ENCODE peak calls at places on chromosomes 5 and 9, in seven cellular contexts. B is CD4-positive, CD25-positive, alpha-beta regulatory T cell; J is upper lobe of right lung; Y is effector memory CD4-positive, alpha-beta T cell; D is A549; C is heart right ventricle; O is endodermal cell. A is an unnamed sample. For H3K4me1, the result is how much of the 10 kb centered on the place peaks cover.

GRCh38 chr9:111118256-111118950 is 80.1 kb upstream of the LPAR1 start:
- DNase-seq in B (no peak), J (no peak), Y (no peak), D (no peak), C (no peak), O (no peak), A (no peak)

GRCh38 chr5:33258553-33258952 is 182.2 kb upstream of the TARS1 start:
- DNase-seq in B (no peak), J (no peak), Y (no peak), D (no peak), C (no peak), O (no peak), A (no peak)

GRCh38 chr5:14428302-14429081 is 153.1 kb upstream of the OTULINL start:
- DNase-seq in B (no peak), J (no peak), Y (no peak), D (no peak), C (no peak), O (no peak), A (no peak)

GRCh38 chr5:157232706-157233105 is 33.2 kb upstream of the CYFIP2 start:
- DNase-seq in B (no peak), J (no peak), Y (no peak), D (no peak), C (no peak), O (no peak), A (no peak)

GRCh38 chr9:615756-616155 is 225.7 kb upstream of the DMRT1 start:
- DNase-seq in B (no peak), J (no peak), Y (no peak), D (no peak), C (no peak), O (no peak), A (no peak)

GRCh38 chr9:124617477-124618141 is 110.4 kb upstream of the NR5A1 start:
- DNase-seq in B (peak), J (peak), Y (peak), D (peak), C (peak), O (peak), A (peak)

GRCh38 chr5:3122216-3122615 is 370.7 kb upstream of the IRX2 start:
- DNase-seq in B (no peak), J (no peak), Y (no peak), D (no peak), C (no peak), O (no peak), A (no peak)

GRCh38 chr5:172788771-172789686 is 18.0 kb upstream of the DUSP1 start:
- DNase-seq in B (no peak), J (peak), Y (no peak), D (no peak), C (peak), O (peak), A (no peak)

GRCh38 chr5:135591277-135591676 is 12.5 kb upstream of the CXCL14 start:
- DNase-seq in B (no peak), J (no peak), Y (no peak), D (no peak), C (no peak), O (no peak), A (no peak)

GRCh38 chr5:132271251-132272246 is 14.1 kb downstream of the PDLIM4 start:
- DNase-seq in B (peak), J (no peak), Y (no peak), D (no peak), C (peak), O (peak), A (no peak)

GRCh38 chr9:112377684-112378344 is 2.1 kb upstream of the HSDL2 start:
- DNase-seq in B (no peak), J (no peak), Y (no peak), D (no peak), C (no peak), O (no peak), A (no peak)

GRCh38 chr5:96961053-96961452 is 25.2 kb downstream of the LNPEP start:
- DNase-seq in B (peak), J (no peak), Y (no peak), D (no peak), C (no peak), O (no peak), A (no peak)

GRCh38 chr5:32794086-32794485 is 83.0 kb downstream of the NPR3 start:
- DNase-seq in B (no peak), J (no peak), Y (no peak), D (no peak), C (no peak), O (peak), A (no peak)

GRCh38 chr9:83280259-83280658 is 217.3 kb upstream of the RASEF start:
- DNase-seq in B (no peak), J (no peak), Y (no peak), D (no peak), C (no peak), O (no peak), A (no peak)

GRCh38 chr5:124570285-124571035 is 176.0 kb downstream of the ZNF608 start:
- DNase-seq in B (no peak), J (no peak), Y (no peak), D (no peak), C (no peak), O (no peak), A (no peak)

GRCh38 chr5:14996997-14997396 is 125.4 kb upstream of the ANKH start:
- DNase-seq in B (peak), J (no peak), Y (no peak), D (no peak), C (no peak), O (no peak), A (no peak)

GRCh38 chr9:133935328-133936040 is 56.6 kb downstream of the VAV2 start:
- DNase-seq in B (no peak), J (no peak), Y (no peak), D (no peak), C (peak), O (no peak), A (no peak)

GRCh38 chr5:81232449-81233079 is 558 bp upstream of the CKMT2 start:
- DNase-seq in B (no peak), J (no peak), Y (no peak), D (no peak), C (peak), O (no peak), A (no peak)

GRCh38 chr5:104513194-104513602 is 950.6 kb upstream of the NUDT12 start:
- DNase-seq in B (no peak), J (no peak), Y (no peak), D (no peak), C (no peak), O (no peak), A (no peak)

GRCh38 chr5:43425965-43426364 is 13.8 kb upstream of the CCL28 start:
- DNase-seq in B (no peak), J (no peak), Y (no peak), D (no peak), C (no peak), O (no peak), A (no peak)

GRCh38 chr5:43038523-43038989 is 1.6 kb downstream of the ANXA2R start:
- DNase-seq in B (peak), J (no peak), Y (no peak), D (no peak), C (no peak), O (no peak), A (peak)

DNA sequence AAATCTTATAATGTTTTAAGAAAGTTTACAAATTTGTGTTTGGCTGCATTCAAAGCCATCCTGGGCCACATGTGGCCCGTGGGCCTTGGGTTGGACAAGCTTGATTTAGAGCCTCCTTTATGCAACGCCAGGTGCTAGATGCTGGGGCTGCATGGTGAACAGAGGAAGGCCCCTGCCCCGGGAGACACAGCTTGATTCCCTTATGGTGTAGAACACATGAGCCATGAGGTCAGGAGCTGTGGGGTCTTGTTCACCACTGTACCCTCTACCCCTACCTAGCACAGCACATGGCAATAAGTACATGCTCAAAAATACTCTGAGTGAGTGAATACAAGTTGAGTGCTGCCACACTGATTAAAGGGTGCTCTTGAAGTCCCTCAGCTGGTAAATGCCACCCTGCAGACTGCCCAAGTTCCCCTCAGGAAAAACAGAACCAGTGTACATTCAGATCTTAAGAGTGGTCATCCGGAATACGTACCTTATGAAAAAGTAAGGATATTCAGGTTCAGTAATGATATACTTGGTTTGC is 71.9 kb downstream of the ARRDC3 start:
- DNase-seq in B (no peak), J (no peak), Y (no peak), D (no peak), C (no peak), O (no peak), A (no peak)
- H3K4me1 ChIP-seq in B (under half), J (under half), Y (under half), D (half or more), C (under half), O (under half), A (under half)

GRCh38 chr9:137149942-137150484 is 11.1 kb downstream of the GRIN1 start:
- DNase-seq in B (no peak), J (no peak), Y (no peak), D (peak), C (no peak), O (no peak), A (no peak)

GRCh38 chr9:137148242-137148641 is 9.3 kb downstream of the GRIN1 start:
- DNase-seq in B (no peak), J (no peak), Y (no peak), D (no peak), C (no peak), O (no peak), A (no peak)

GRCh38 chr9:137149367-137149766 is 10.4 kb downstream of the GRIN1 start:
- DNase-seq in B (no peak), J (no peak), Y (no peak), D (no peak), C (no peak), O (no peak), A (no peak)

GRCh38 chr9:137148661-137149060 is 9.7 kb downstream of the GRIN1 start:
- DNase-seq in B (no peak), J (no peak), Y (no peak), D (no peak), C (no peak), O (no peak), A (no peak)

GRCh38 chr9:137150485-137151060 is 11.6 kb downstream of the GRIN1 start:
- DNase-seq in B (no peak), J (no peak), Y (no peak), D (no peak), C (no peak), O (peak), A (no peak)
- H3K4me1 ChIP-seq in B (under half), J (under half), Y (under half), D (under half), C (under half), O (under half), A (under half)

GRCh38 chr5:73631500-73631899 is 5.5 kb downstream of the ARHGEF28 start:
- DNase-seq in B (no peak), J (no peak), Y (no peak), D (no peak), C (no peak), O (no peak), A (no peak)
- H3K4me1 ChIP-seq in B (under half), J (under half), Y (under half), D (under half), C (under half), O (under half), A (under half)

GRCh38 chr5:179818746-179819295 is 1.9 kb upstream of the SQSTM1 start:
- DNase-seq in B (peak), J (peak), Y (peak), D (peak), C (peak), O (peak), A (peak)
- H3K4me1 ChIP-seq in B (half or more), J (under half), Y (under half), D (under half), C (half or more), O (under half), A (under half)

DNA sequence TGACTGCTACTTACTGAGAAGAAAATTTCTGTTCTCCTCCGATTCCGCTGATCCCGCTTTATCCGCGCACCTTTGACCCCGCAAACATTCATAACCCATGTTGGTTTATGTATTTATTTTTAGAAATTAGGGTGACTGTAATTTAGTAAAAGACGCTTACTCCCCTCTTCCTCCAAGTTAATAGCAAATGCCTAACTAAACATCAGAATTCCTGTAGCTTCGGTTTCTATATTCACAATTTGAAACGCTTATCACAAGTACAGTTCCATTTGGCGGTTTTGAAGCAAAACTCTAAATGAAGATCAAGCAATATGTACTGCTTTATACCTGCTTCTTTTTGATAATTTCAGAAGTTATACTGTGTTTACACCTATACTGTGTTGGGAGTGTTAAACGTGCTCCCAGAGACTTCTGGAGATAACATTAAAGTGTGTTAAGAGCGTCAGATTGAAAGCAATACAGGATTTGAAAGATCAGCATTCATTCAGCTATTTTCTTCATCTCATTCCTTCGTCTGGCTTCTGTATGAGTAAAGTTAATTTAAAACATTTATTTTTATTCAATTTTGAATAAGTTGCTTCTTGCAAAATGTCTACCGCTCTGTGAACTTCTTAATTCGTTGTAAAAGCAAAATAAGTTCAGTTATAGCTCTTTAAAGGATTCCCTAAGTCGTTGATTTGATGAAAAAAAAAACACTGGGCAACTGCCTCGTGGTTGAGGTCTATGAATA is 2.4 kb downstream of the PRDM6 start:
- DNase-seq in B (no peak), J (no peak), Y (no peak), D (no peak), C (no peak), O (no peak), A (no peak)
- H3K4me1 ChIP-seq in B (under half), J (under half), Y (under half), D (under half), C (under half), O (under half), A (under half)

GRCh38 chr9:77585335-77585786 is 62.8 kb downstream of the GNA14 start:
- DNase-seq in B (no peak), J (no peak), Y (no peak), D (no peak), C (no peak), O (peak), A (no peak)
- H3K4me1 ChIP-seq in B (under half), J (under half), Y (under half), D (under half), C (under half), O (under half), A (under half)

GRCh38 chr5:149418910-149419531 is 39.9 kb upstream of the IL17B start:
- DNase-seq in B (no peak), J (no peak), Y (no peak), D (no peak), C (no peak), O (no peak), A (no peak)
- H3K4me1 ChIP-seq in B (under half), J (half or more), Y (under half), D (under half), C (half or more), O (under half), A (under half)

GRCh38 chr9:121358747-121359146 is 11.3 kb downstream of the STOM start:
- DNase-seq in B (no peak), J (no peak), Y (no peak), D (no peak), C (no peak), O (no peak), A (no peak)

GRCh38 chr9:121360975-121361374 is 9.1 kb downstream of the STOM start:
- DNase-seq in B (no peak), J (no peak), Y (no peak), D (no peak), C (no peak), O (no peak), A (no peak)

GRCh38 chr9:121363586-121363961 is 6.5 kb downstream of the STOM start:
- DNase-seq in B (no peak), J (no peak), Y (no peak), D (no peak), C (no peak), O (no peak), A (no peak)

GRCh38 chr9:121359358-121360294 is 10.4 kb downstream of the STOM start:
- DNase-seq in B (no peak), J (no peak), Y (no peak), D (no peak), C (no peak), O (no peak), A (no peak)

GRCh38 chr9:121362813-121363585 is 7.1 kb downstream of the STOM start:
- DNase-seq in B (no peak), J (no peak), Y (no peak), D (no peak), C (no peak), O (no peak), A (no peak)
- H3K4me1 ChIP-seq in B (under half), J (half or more), Y (under half), D (half or more), C (half or more), O (under half), A (under half)

A was measured in CD8-positive, alpha-beta T cell.